ENCODE peak calls at places on chromosomes 5 and 9, in four cellular contexts. I is lower lobe of right lung, F is heart left ventricle, T is aorta. E is an unnamed sample.

GRCh38 chr5:180138214-180138975 is 66.8 kb upstream of the RNF130 start:
- DNase-seq in F (no peak), I (no peak), T (no peak), E (no peak)

GRCh38 chr5:83306572-83307241 is 164.8 kb upstream of the VCAN start:
- DNase-seq in I (peak; percentile 61), F (peak; percentile 64), T (peak; percentile 73), E (peak; percentile 56)

GRCh38 chr5:31185951-31186350 is 7.5 kb upstream of the CDH6 start:
- DNase-seq in I (no peak), F (no peak), T (no peak), E (no peak)

GRCh38 chr9:3441197-3441816 is 84.5 kb downstream of the RFX3 start:
- DNase-seq in F (peak; percentile 40), I (no peak), T (peak; percentile 47), E (peak; percentile 80)

GRCh38 chr5:104702212-104702611 is 1139.6 kb upstream of the NUDT12 start:
- DNase-seq in F (no peak), I (no peak), T (no peak), E (no peak)

GRCh38 chr9:95508968-95509850 is 7.6 kb downstream of the PTCH1 start:
- DNase-seq in T (peak; percentile 89), F (peak; percentile 84), I (peak; percentile 81), E (peak; percentile 92)

GRCh38 chr5:61675015-61675692 is 343.1 kb downstream of the ZSWIM6 start:
- DNase-seq in I (no peak), T (no peak), F (no peak), E (no peak)

GRCh38 chr5:142998316-142998862 is 228.2 kb downstream of the ARHGAP26 start:
- DNase-seq in I (no peak), T (no peak), F (no peak), E (no peak)

GRCh38 chr9:137276757-137277328 is 683 bp upstream of the TOR4A start:
- DNase-seq in I (peak; percentile 87), F (peak; percentile 91), T (peak; percentile 89), E (peak; percentile 63)

GRCh38 chr5:43007911-43008368 is 32.2 kb downstream of the ANXA2R start:
- DNase-seq in F (peak; percentile 76), I (peak; percentile 85), T (peak; percentile 87), E (peak; percentile 80)

GRCh38 chr9:14214065-14214684 is 99.8 kb downstream of the NFIB start:
- DNase-seq in T (no peak), F (no peak), I (no peak), E (no peak)

GRCh38 chr9:19184144-19184917 is 46.2 kb upstream of the DENND4C start:
- DNase-seq in F (peak; percentile 80), I (peak; percentile 86), T (peak; percentile 92), E (peak; percentile 75)

GRCh38 chr5:159286420-159287035 is 23.4 kb downstream of the UBLCP1 start:
- DNase-seq in T (no peak), F (no peak), I (no peak), E (no peak)

GRCh38 chr9:14362175-14362574 is 48.2 kb upstream of the NFIB start:
- DNase-seq in T (no peak), I (no peak), F (no peak), E (no peak)

GRCh38 chr5:73625905-73626811 is at the start of gene ARHGEF28:
- DNase-seq in F (peak; percentile 47), I (peak; percentile 82), T (peak; percentile 76), E (peak; percentile 86)

GRCh38 chr5:27511061-27511460 is 472.7 kb upstream of the CDH9 start:
- DNase-seq in T (no peak), I (no peak), F (no peak), E (no peak)

GRCh38 chr5:103561670-103562069 is 919 bp downstream of the NUDT12 start:
- DNase-seq in F (no peak), I (no peak), T (no peak), E (no peak)

GRCh38 chr9:77916410-77916819 is 115.2 kb downstream of the GNAQ start:
- DNase-seq in F (no peak), I (no peak), T (no peak), E (no peak)

GRCh38 chr9:27672730-27673129 is 99.4 kb upstream of the C9orf72 start:
- DNase-seq in I (no peak), F (no peak), T (no peak), E (no peak)

GRCh38 chr5:17802256-17802655 is 168.0 kb downstream of the TAF11L14 start:
- DNase-seq in F (no peak), T (no peak), I (no peak), E (no peak)

DNA sequence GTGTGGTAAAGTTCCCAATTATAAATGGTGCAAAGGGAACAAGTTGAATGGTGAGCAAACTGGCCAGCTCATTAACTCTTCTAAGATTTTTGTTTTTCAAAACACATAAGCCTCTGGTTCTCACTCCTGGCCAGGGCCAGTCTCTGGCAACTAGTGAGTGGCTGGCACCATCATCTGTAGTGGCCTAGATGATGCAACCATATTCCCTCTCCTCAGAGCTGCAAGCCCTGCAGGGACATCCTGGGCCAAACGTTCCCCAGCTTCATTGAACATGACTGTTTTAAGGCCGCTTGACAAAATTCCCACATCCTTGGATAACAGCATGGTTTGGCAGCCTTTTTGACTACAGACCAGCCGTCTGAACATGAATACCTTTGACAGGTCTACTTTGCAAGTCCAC is 24.0 kb downstream of the MACROH2A1 start:
- DNase-seq in F (no peak), T (no peak), I (no peak), E (no peak)
- H3K36me3 ChIP-seq in F (peaks cover 62% of the 10 kb centered on the region), T (no peaks in the 10 kb centered on the region), I (peaks cover 62% of the 10 kb centered on the region), E (peaks cover 21% of the 10 kb centered on the region)

GRCh38 chr5:172351240-172351778 is 67.7 kb upstream of the UBTD2 start:
- DNase-seq in T (no peak), F (no peak), I (peak; percentile 7), E (no peak)
- H3K36me3 ChIP-seq in T (peaks cover 6% of the 10 kb centered on the region), F (peaks cover 64% of the 10 kb centered on the region), I (peaks cover 79% of the 10 kb centered on the region), E (peaks cover 95% of the 10 kb centered on the region)

GRCh38 chr5:128532127-128532526 is 5.9 kb downstream of the FBN2 start:
- DNase-seq in F (no peak), I (no peak), T (no peak), E (no peak)

GRCh38 chr5:128536229-128536860 is 1.7 kb downstream of the FBN2 start:
- DNase-seq in T (no peak), F (no peak), I (no peak), E (no peak)

GRCh38 chr5:128535225-128535624 is 2.8 kb downstream of the FBN2 start:
- DNase-seq in I (no peak), F (no peak), T (no peak), E (no peak)

GRCh38 chr5:128534729-128535128 is 3.3 kb downstream of the FBN2 start:
- DNase-seq in I (no peak), T (no peak), F (no peak), E (peak; percentile 71)

DNA sequence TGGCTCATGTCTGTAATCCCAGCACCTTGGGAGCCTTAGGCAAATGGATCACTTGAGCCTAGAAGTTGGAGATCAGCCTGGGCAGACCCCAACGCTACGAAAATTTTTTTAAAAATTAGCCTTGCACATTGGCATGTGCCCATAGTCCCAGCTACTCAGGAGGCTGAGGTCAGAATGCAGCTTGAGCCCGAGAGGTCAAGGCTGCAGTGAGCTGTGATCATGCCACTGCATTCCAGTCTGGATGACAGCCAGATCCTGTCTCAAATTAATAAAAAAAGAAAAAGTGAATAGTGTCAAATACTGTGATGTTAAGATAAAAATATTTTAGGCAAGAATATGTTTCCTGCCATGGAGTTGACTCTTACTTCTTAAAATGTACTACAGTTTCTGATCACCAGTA is 5.3 kb downstream of the FBN2 start:
- DNase-seq in T (no peak), I (no peak), F (no peak), E (peak; percentile 70)
- H3K36me3 ChIP-seq in T (no peaks in the 10 kb centered on the region), I (no peaks in the 10 kb centered on the region), F (no peaks in the 10 kb centered on the region), E (no peaks in the 10 kb centered on the region)

GRCh38 chr9:97645720-97646119 is 12.1 kb downstream of the NCBP1 start:
- DNase-seq in F (no peak), T (no peak), I (no peak), E (no peak)
- H3K36me3 ChIP-seq in F (peaks cover 91% of the 10 kb centered on the region), T (no peaks in the 10 kb centered on the region), I (peaks cover 100% of the 10 kb centered on the region), E (no peaks in the 10 kb centered on the region)

GRCh38 chr9:136190237-136190601 is 14.7 kb downstream of the LHX3 start:
- DNase-seq in I (no peak), T (no peak), F (no peak), E (no peak)
- H3K36me3 ChIP-seq in I (no peaks in the 10 kb centered on the region), T (no peaks in the 10 kb centered on the region), F (no peaks in the 10 kb centered on the region), E (no peaks in the 10 kb centered on the region)

GRCh38 chr9:21835111-21835510 is 32.7 kb downstream of the MTAP start:
- DNase-seq in T (no peak), F (no peak), I (no peak), E (no peak)
- H3K36me3 ChIP-seq in T (peaks cover 14% of the 10 kb centered on the region), F (peaks cover 74% of the 10 kb centered on the region), I (peaks cover 51% of the 10 kb centered on the region), E (peaks cover 15% of the 10 kb centered on the region)

DNA sequence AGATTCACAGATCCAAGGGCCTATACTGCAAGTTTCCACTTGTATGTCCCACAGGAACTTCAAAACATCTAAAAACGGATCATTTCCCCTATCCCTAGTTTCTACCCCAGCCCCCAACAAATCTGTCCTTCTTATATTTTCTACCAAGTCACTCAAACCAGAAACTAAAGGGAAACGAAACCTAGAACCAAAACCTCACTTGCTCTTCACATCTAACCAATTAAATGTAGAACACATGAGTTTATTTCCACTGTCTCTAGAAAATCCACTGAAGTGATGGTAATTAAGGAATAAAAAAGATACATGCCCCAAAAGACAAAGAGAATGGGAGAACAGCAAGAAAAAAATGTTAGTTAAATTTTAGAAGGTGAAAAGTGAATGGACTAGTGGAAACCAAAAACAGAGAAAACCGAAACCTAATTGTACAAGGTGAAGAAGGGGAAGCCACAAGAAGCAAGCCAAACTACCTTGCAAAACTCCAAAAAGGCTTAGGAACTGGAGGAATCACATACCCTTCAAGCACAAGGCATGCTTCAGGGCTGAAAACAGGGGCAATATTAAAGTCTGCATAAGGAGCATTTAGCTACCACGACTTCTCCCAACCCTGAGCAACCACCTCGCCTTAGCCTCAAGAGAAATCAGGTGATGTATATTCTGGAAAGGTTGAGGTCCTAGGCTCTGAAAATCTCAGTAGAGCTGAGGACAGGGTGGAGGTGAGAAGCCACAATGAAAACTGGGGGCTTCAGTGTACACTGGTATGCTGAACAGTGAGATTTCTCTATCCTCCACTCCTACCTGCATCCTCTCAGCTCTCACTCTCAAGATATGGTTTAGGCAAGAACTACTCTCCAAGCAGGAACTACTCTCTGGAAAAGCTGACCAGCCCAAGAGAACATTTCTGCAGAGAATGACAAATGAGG is 11.1 kb downstream of the SMU1 start:
- DNase-seq in I (no peak), T (no peak), F (no peak), E (no peak)
- H3K36me3 ChIP-seq in I (peaks cover 100% of the 10 kb centered on the region), T (peaks cover 10% of the 10 kb centered on the region), F (peaks cover 98% of the 10 kb centered on the region), E (peaks cover 3% of the 10 kb centered on the region)

DNA sequence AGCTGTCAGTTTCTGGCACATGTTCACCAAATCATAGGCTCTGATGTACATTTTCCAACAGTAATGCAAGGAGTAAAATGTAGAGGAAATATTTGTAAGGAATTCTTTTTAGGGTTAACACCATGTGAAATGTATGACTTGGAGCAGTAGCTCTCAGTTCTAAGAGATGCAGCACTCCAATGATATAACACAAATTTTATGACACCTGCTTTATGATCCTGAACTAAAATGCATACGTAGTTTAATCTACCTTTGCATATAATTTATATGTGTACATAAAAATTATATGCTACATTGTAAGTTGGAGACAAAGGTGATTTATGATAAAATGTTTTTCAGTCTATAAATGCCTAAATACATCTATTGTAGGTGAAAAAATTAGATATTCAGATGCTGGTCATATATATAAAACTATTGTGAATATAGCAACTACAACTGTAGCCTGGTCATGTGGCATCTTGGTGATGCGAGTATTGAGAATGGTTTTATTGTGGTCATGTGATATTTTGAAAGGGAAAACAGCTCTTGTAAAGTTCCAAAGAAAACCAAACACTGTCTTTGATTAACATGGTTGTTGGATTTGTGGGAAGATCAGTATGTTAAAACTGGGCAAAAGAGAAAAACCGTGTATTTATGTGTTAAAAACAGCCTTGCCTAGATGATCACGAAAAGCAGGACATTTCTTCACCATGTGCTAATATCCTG is 171.0 kb downstream of the TRIO start:
- DNase-seq in T (no peak), I (no peak), F (no peak), E (no peak)
- H3K36me3 ChIP-seq in T (no peaks in the 10 kb centered on the region), I (peaks cover 68% of the 10 kb centered on the region), F (peaks cover 67% of the 10 kb centered on the region), E (no peaks in the 10 kb centered on the region)

E was measured in adrenal gland.